ENCODE peak calls at places on chromosome 4, in six cellular contexts. J, U, H, M, K and B are unnamed samples.

GRCh38 chr4:54232151-54232688 is 3.1 kb downstream of the PDGFRA start:
- DNase-seq in J (no peak), U (no peak), H (peak; percentile 19), M (no peak), K (no peak), B (peak; percentile 82)

GRCh38 chr4:35754047-35754446 is 490.3 kb downstream of the ARAP2 start:
- DNase-seq in J (no peak), U (no peak), H (no peak), M (no peak), K (no peak), B (no peak)

GRCh38 chr4:56026596-56026995 is 77.9 kb downstream of the CEP135 start:
- DNase-seq in J (no peak), U (no peak), H (no peak), M (peak; percentile 64), K (no peak), B (no peak)

GRCh38 chr4:123616970-123617392 is 220.4 kb downstream of the SPRY1 start:
- DNase-seq in J (no peak), U (no peak), H (peak; percentile 33), M (peak; percentile 81), K (peak; percentile 34), B (no peak)

GRCh38 chr4:122819708-122820449 is 6.8 kb upstream of the FGF2 start:
- DNase-seq in J (no peak), U (peak; percentile 28), H (no peak), M (no peak), K (no peak), B (no peak)

GRCh38 chr4:124060261-124060918 is 652.1 kb downstream of the ANKRD50 start:
- DNase-seq in J (no peak), U (no peak), H (peak; percentile 53), M (peak; percentile 90), K (peak; percentile 11), B (peak; percentile 89)

GRCh38 chr4:102438873-102439614 is 62.1 kb upstream of the NFKB1 start:
- DNase-seq in J (no peak), U (peak; percentile 16), H (no peak), M (peak; percentile 77), K (no peak), B (no peak)

GRCh38 chr4:40980318-40980883 is 230.6 kb downstream of the NSUN7 start:
- DNase-seq in J (no peak), U (peak; percentile 3), H (no peak), M (peak; percentile 35), K (no peak), B (no peak)

GRCh38 chr4:168388890-168389289 is 70.3 kb upstream of the DDX60 start:
- DNase-seq in J (no peak), U (no peak), H (no peak), M (peak; percentile 92), K (no peak), B (no peak)

GRCh38 chr4:15303052-15303641 is 124.7 kb upstream of the C1QTNF7 start:
- DNase-seq in J (no peak), U (no peak), H (no peak), M (no peak), K (no peak), B (no peak)

GRCh38 chr4:185999207-185999606 is 69.7 kb upstream of the TLR3 start:
- DNase-seq in J (no peak), U (no peak), H (no peak), M (no peak), K (no peak), B (no peak)

GRCh38 chr4:40843696-40844095 is 93.9 kb downstream of the NSUN7 start:
- DNase-seq in J (no peak), U (peak; percentile 21), H (no peak), M (no peak), K (no peak), B (no peak)

GRCh38 chr4:10123227-10124101 is 6.9 kb upstream of the WDR1 start:
- DNase-seq in J (no peak), U (peak; percentile 40), H (no peak), M (peak; percentile 94), K (peak; percentile 34), B (no peak)

GRCh38 chr4:7980036-7980435 is 40.4 kb upstream of the AFAP1 start:
- DNase-seq in J (no peak), U (no peak), H (no peak), M (no peak), K (no peak), B (no peak)

GRCh38 chr4:5618051-5619010 is 90.0 kb downstream of the EVC2 start:
- DNase-seq in J (no peak), U (no peak), H (no peak), M (no peak), K (no peak), B (no peak)

GRCh38 chr4:25938251-25939186 is 24.5 kb downstream of the SMIM20 start:
- DNase-seq in J (no peak), U (no peak), H (no peak), M (no peak), K (no peak), B (no peak)

GRCh38 chr4:158813113-158813512 is 44.3 kb downstream of the FNIP2 start:
- DNase-seq in J (no peak), U (no peak), H (no peak), M (no peak), K (no peak), B (no peak)

GRCh38 chr4:115537387-115537786 is 424.0 kb upstream of the NDST4 start:
- DNase-seq in J (no peak), U (no peak), H (no peak), M (no peak), K (no peak), B (no peak)

GRCh38 chr4:105620640-105621323 is 68.4 kb downstream of the ARHGEF38 start:
- DNase-seq in J (no peak), U (peak; percentile 12), H (no peak), M (peak; percentile 3), K (no peak), B (no peak)

GRCh38 chr4:169659736-169660670 is 39.6 kb downstream of the CLCN3 start:
- DNase-seq in J (no peak), U (peak; percentile 97), H (peak; percentile 82), M (peak; percentile 97), K (peak; percentile 67), B (peak; percentile 96)

GRCh38 chr4:7634611-7635010 is 199.9 kb upstream of the PSAPL1 start:
- DNase-seq in J (no peak), U (no peak), H (no peak), M (no peak), K (no peak), B (no peak)

GRCh38 chr4:76194325-76194724 is 19.3 kb downstream of the SCARB2 start:
- DNase-seq in J (no peak), U (peak; percentile 34), H (no peak), M (peak; percentile 33), K (no peak), B (no peak)

GRCh38 chr4:25377572-25377882 is 464 bp downstream of the ANAPC4 start:
- DNase-seq in J (no peak), U (no peak), H (no peak), M (peak; percentile 26), K (no peak), B (no peak)

GRCh38 chr4:117137143-117137542 is 51.8 kb upstream of the TRAM1L1 start:
- DNase-seq in J (no peak), U (peak; percentile 19), H (no peak), M (peak; percentile 15), K (no peak), B (no peak)

GRCh38 chr4:48032721-48033120 is 16.1 kb downstream of the NIPAL1 start:
- DNase-seq in J (no peak), U (no peak), H (no peak), M (no peak), K (no peak), B (no peak)

GRCh38 chr4:166143227-166143626 is 270.2 kb downstream of the TLL1 start:
- DNase-seq in J (no peak), U (no peak), H (no peak), M (no peak), K (no peak), B (no peak)
- TF ChIP-seq CTCF in J (no peak), U (no peak), H (no peak), M (no peak), K (no peak), B (no peak)

DNA sequence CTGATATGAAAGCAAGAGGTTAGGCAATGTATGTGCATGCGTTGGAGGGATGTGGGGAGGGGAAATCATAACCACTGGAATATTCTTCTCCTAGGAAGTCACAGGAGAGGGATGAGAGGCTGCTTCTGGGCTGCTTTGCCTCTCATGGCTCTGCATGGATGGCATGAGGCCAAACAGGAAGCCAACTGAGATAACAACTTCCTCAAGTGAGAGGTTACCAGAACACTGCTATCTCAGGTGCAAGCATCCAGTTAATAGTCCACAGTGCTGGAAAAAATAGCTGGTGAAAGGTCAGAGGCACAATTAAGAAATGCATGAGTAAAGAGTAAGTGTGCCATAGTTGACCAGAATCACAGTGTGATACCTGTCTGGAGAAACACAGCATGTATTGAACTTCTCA is 113.3 kb downstream of the ELOVL6 start:
- DNase-seq in J (no peak), U (peak; percentile 62), H (no peak), M (peak; percentile 59), K (no peak), B (no peak)
- TF ChIP-seq POLR2AphosphoS5 in J (no peak), U (no peak), H (no peak), M (peak; percentile 39), K (no peak), B (no peak)

GRCh38 chr4:38860788-38861424 is 4.3 kb upstream of the TLR6 start:
- DNase-seq in J (peak; percentile 86), U (peak; percentile 86), H (no peak), M (peak; percentile 34), K (peak; percentile 47), B (no peak)
- TF ChIP-seq CTCF in J (peak; percentile 40), U (peak; percentile 81), H (no peak), M (peak; percentile 82), K (peak; percentile 78), B (no peak)

DNA sequence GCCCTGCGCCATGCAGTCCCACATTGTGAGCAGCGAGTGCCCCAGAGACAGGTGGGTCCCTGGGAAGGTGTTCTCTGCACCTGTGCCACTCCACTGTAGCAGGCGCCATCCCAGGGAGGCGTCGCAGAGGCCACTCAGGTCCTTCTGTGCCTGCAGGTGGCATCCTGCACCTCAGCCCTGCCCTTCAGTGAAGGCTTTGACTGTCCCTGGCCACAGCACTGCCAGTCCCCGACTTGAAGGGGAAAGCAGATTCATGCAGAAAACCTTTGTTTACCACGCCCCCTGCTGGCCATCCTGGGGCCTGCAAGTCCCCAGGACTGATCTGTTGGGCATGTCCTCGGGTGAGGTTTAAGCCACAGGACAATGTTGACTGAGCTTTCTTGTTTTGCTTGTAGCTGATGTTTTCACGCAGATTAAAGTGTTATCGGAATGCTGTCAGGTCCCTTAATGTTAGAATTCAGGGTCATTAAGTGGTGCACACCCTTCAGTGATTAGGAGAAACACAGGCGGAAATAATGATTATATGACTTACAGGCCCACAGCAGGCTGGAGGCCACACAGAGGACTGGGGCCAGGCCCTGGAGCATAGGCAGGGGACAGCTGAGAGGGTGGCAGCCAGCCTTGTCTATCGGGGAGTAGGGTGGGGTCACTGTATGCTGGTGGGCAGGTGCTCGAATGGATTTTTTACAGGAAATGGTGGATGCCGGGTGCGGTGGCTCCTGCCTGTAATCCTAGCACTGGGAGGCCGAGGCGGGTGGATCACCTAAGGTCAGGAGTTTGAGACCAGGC is 5.0 kb downstream of the TACC3 start:
- DNase-seq in J (peak; percentile 97), U (peak; percentile 91), H (peak; percentile 75), M (peak; percentile 93), K (peak; percentile 89), B (no peak)
- TF ChIP-seq POLR2AphosphoS5 in J (peak; percentile 55), U (no peak), H (no peak), M (no peak), K (peak; percentile 13), B (no peak)

GRCh38 chr4:183249854-183250253 is 70.2 kb downstream of the CLDN22 start:
- DNase-seq in J (no peak), U (peak; percentile 40), H (no peak), M (peak; percentile 52), K (peak; percentile 57), B (no peak)
- TF ChIP-seq CTCF in J (peak; percentile 14), U (peak; percentile 43), H (no peak), M (peak; percentile 11), K (peak; percentile 63), B (no peak)